ENCODE peak calls at places on chromosome 2, in four cellular contexts. R, N, Q and I are unnamed samples.
A peak's percentile ranks its signal among the peaks of the same experiment; 100 is the strongest.

GRCh38 chr2:23622966-23623665 is 238.1 kb downstream of the KLHL29 start:
- DNase-seq in R (no peak), Q (no peak), N (no peak), I (peak; percentile 13)

GRCh38 chr2:200156140-200156858 is 150.2 kb upstream of the SPATS2L start:
- DNase-seq in R (no peak), N (no peak), Q (peak; percentile 83), I (peak; percentile 80)

GRCh38 chr2:17628349-17629261 is 88.1 kb downstream of the VSNL1 start:
- DNase-seq in N (no peak), Q (no peak), R (no peak), I (peak; percentile 4)

GRCh38 chr2:225889452-225889851 is 489.9 kb downstream of the NYAP2 start:
- DNase-seq in N (peak; percentile 51), R (no peak), Q (peak; percentile 93), I (peak; percentile 94)

GRCh38 chr2:5391361-5391760 is 300.8 kb upstream of the SOX11 start:
- DNase-seq in R (no peak), Q (no peak), N (peak; percentile 31), I (no peak)

GRCh38 chr2:11625671-11626070 is 44.3 kb downstream of the NTSR2 start:
- DNase-seq in R (no peak), Q (no peak), N (no peak), I (no peak)

GRCh38 chr2:186546842-186547241 is 43.0 kb upstream of the ITGAV start:
- DNase-seq in Q (peak; percentile 76), N (no peak), R (no peak), I (peak; percentile 64)

GRCh38 chr2:191650896-191651773 is 26.8 kb upstream of the NABP1 start:
- DNase-seq in R (no peak), N (no peak), Q (peak; percentile 21), I (no peak)

GRCh38 chr2:171590116-171590515 is 67.8 kb downstream of the CYBRD1 start:
- DNase-seq in Q (no peak), R (no peak), N (no peak), I (no peak)

GRCh38 chr2:237546040-237546875 is 20.1 kb upstream of the PRLH start:
- DNase-seq in R (no peak), N (no peak), Q (no peak), I (no peak)

GRCh38 chr2:159614534-159615186 is 1.7 kb downstream of the BAZ2B start:
- DNase-seq in R (peak; percentile 20), N (no peak), Q (peak; percentile 80), I (no peak)

GRCh38 chr2:236136483-236136882 is 31.7 kb downstream of the GBX2 start:
- DNase-seq in Q (no peak), N (no peak), R (no peak), I (no peak)

GRCh38 chr2:121217627-121218026 is 67.4 kb downstream of the TFCP2L1 start:
- DNase-seq in R (no peak), N (no peak), Q (no peak), I (no peak)

GRCh38 chr2:10161961-10162441 is 39.5 kb downstream of the RRM2 start:
- DNase-seq in Q (no peak), N (no peak), R (no peak), I (no peak)

GRCh38 chr2:215083146-215083545 is 55.3 kb downstream of the ABCA12 start:
- DNase-seq in N (no peak), Q (no peak), R (no peak), I (no peak)

GRCh38 chr2:240561325-240561971 is 1.3 kb downstream of the DUSP28 start:
- DNase-seq in N (no peak), R (no peak), Q (peak; percentile 49), I (peak; percentile 67)

GRCh38 chr2:65664931-65665330 is 232.5 kb upstream of the SPRED2 start:
- DNase-seq in N (no peak), R (no peak), Q (no peak), I (no peak)

GRCh38 chr2:241865957-241866858 is 3.3 kb upstream of the RTP5 start:
- DNase-seq in Q (no peak), N (peak; percentile 83), R (no peak), I (no peak)

GRCh38 chr2:134217924-134218323 is 35.9 kb upstream of the MGAT5 start:
- DNase-seq in N (no peak), R (no peak), Q (no peak), I (peak; percentile 60)

GRCh38 chr2:197324801-197325200 is 14.2 kb upstream of the ANKRD44 start:
- DNase-seq in Q (no peak), N (no peak), R (no peak), I (no peak)

GRCh38 chr2:112839407-112840067 is 3.0 kb upstream of the IL1B start:
- DNase-seq in R (no peak), Q (no peak), N (no peak), I (no peak)

GRCh38 chr2:172361360-172361759 is 66.0 kb upstream of the ITGA6 start:
- DNase-seq in R (no peak), Q (peak; percentile 82), N (no peak), I (peak; percentile 55)

GRCh38 chr2:162092656-162093556 is 18.9 kb upstream of the DPP4 start:
- DNase-seq in Q (peak; percentile 99), N (no peak), R (no peak), I (peak; percentile 99)

GRCh38 chr2:198143793-198144192 is 339.4 kb downstream of the PLCL1 start:
- DNase-seq in N (no peak), Q (no peak), R (no peak), I (no peak)

GRCh38 chr2:75047189-75047812 is 88.9 kb downstream of the POLE4 start:
- DNase-seq in Q (peak; percentile 57), N (no peak), R (no peak), I (peak; percentile 54)

GRCh38 chr2:214808481-214808931 is 977 bp downstream of the BARD1 start:
- DNase-seq in Q (peak; percentile 15), N (no peak), R (no peak), I (no peak)

GRCh38 chr2:203586696-203587095 is 51.6 kb upstream of the RAPH1 start:
- DNase-seq in N (no peak), Q (no peak), R (no peak), I (peak; percentile 54)

GRCh38 chr2:43097650-43098049 is 128.8 kb downstream of the ZFP36L2 start:
- DNase-seq in Q (no peak), R (no peak), N (no peak), I (no peak)

GRCh38 chr2:79916285-79916684 is 388.3 kb downstream of the LRRTM1 start:
- DNase-seq in R (no peak), Q (no peak), N (no peak), I (no peak)

GRCh38 chr2:72148391-72148974 is 821 bp upstream of the CYP26B1 start:
- DNase-seq in Q (no peak), R (peak; percentile 47), N (peak; percentile 38), I (no peak)
- H3K4me3 ChIP-seq in Q (peak overlapping the region; percentile 65), R (no peak overlapping the region), N (peak overlapping the region; percentile 40), I (peak overlapping the region; percentile 57)

GRCh38 chr2:97907667-97908066 is 88.1 kb downstream of the TMEM131 start:
- DNase-seq in Q (no peak), R (no peak), N (no peak), I (no peak)
- H3K4me3 ChIP-seq in Q (no peak overlapping the region), R (no peak overlapping the region), N (no peak overlapping the region), I (no peak overlapping the region)

GRCh38 chr2:3098231-3098630 is 279.4 kb downstream of the EIPR1 start:
- DNase-seq in R (no peak), Q (no peak), N (no peak), I (no peak)

GRCh38 chr2:3097804-3098203 is 279.8 kb downstream of the EIPR1 start:
- DNase-seq in N (no peak), Q (no peak), R (no peak), I (no peak)

GRCh38 chr2:3100386-3100785 is 277.2 kb downstream of the EIPR1 start:
- DNase-seq in N (no peak), R (no peak), Q (no peak), I (no peak)

GRCh38 chr2:3099860-3100234 is 277.8 kb downstream of the EIPR1 start:
- DNase-seq in R (no peak), Q (no peak), N (no peak), I (no peak)

GRCh38 chr2:3099145-3099859 is 278.3 kb downstream of the EIPR1 start:
- DNase-seq in Q (no peak), R (no peak), N (no peak), I (no peak)
- H3K4me3 ChIP-seq in Q (no peak overlapping the region), R (no peak overlapping the region), N (no peak overlapping the region), I (no peak overlapping the region)

GRCh38 chr2:167294775-167295140 is 406.5 kb downstream of the XIRP2 start:
- DNase-seq in N (no peak), R (no peak), Q (no peak), I (no peak)
- H3K4me3 ChIP-seq in N (peak overlapping the region; percentile 96), R (no peak overlapping the region), Q (peak overlapping the region; percentile 49), I (peak overlapping the region; percentile 55)

GRCh38 chr2:229275506-229275905 is 4.4 kb upstream of the PID1 start:
- DNase-seq in Q (no peak), N (no peak), R (no peak), I (peak; percentile 56)

GRCh38 chr2:229269986-229270385 is 1.1 kb downstream of the PID1 start:
- DNase-seq in N (no peak), Q (peak; percentile 69), R (no peak), I (peak; percentile 33)

GRCh38 chr2:229270551-229271410 is at the start of gene PID1:
- DNase-seq in R (no peak), N (peak; percentile 75), Q (peak; percentile 85), I (peak; percentile 79)

GRCh38 chr2:229269146-229269545 is 1.9 kb downstream of the PID1 start:
- DNase-seq in N (no peak), Q (no peak), R (no peak), I (no peak)

GRCh38 chr2:229273384-229274338 is 2.6 kb upstream of the PID1 start:
- DNase-seq in R (peak; percentile 20), Q (peak; percentile 85), N (peak; percentile 68), I (peak; percentile 81)
- H3K4me3 ChIP-seq in R (no peak overlapping the region), Q (peak overlapping the region; percentile 36), N (no peak overlapping the region), I (peak overlapping the region; percentile 43)